ENCODE peak calls at places on chromosomes 5 and 9, in seven cellular contexts. B is tibial artery, N is stomach, R is body of pancreas, Q is glutamatergic neuron, E is kidney epithelial cell, D is dorsolateral prefrontal cortex. S is an unnamed sample.

GRCh38 chr5:171673328-171673727 is 112.3 kb upstream of the SMIM23 start:
- DNase-seq in B (no peak), N (no peak), R (no peak), Q (no peak), E (no peak), D (no peak), S (no peak)

GRCh38 chr5:72325566-72326297 is 5.6 kb downstream of the PTCD2 start:
- DNase-seq in B (no peak), N (no peak), R (no peak), Q (no peak), E (no peak), D (no peak), S (no peak)

GRCh38 chr5:131357739-131358561 is 94.1 kb downstream of the CDC42SE2 start:
- DNase-seq in B (no peak), N (no peak), R (no peak), Q (no peak), E (no peak), D (peak), S (no peak)

GRCh38 chr9:83572524-83572923 is 34.3 kb upstream of the FRMD3 start:
- DNase-seq in B (no peak), N (no peak), R (no peak), Q (no peak), E (peak), D (no peak), S (no peak)

GRCh38 chr5:145775893-145776444 is 59.2 kb downstream of the PRELID2 start:
- DNase-seq in B (no peak), N (no peak), R (no peak), Q (no peak), E (peak), D (no peak), S (no peak)

GRCh38 chr5:37665889-37666288 is 174.0 kb downstream of the GDNF start:
- DNase-seq in B (no peak), N (no peak), R (peak), Q (no peak), E (peak), D (peak), S (peak)

GRCh38 chr9:132042324-132042723 is 37.3 kb downstream of the MED27 start:
- DNase-seq in B (no peak), N (no peak), R (no peak), Q (no peak), E (peak), D (no peak), S (no peak)

GRCh38 chr9:132670816-132671371 is 630 bp downstream of the GTF3C4 start:
- DNase-seq in B (peak), N (no peak), R (peak), Q (peak), E (no peak), D (peak), S (peak)

GRCh38 chr5:68766952-68767464 is 326.8 kb upstream of the SLC30A5 start:
- DNase-seq in B (no peak), N (no peak), R (no peak), Q (no peak), E (no peak), D (no peak), S (no peak)

GRCh38 chr9:99253134-99253533 is 31.1 kb downstream of the SEC61B start:
- DNase-seq in B (no peak), N (no peak), R (no peak), Q (no peak), E (no peak), D (no peak), S (no peak)

GRCh38 chr5:39224196-39224754 is 4.9 kb upstream of the FYB1 start:
- DNase-seq in B (no peak), N (peak), R (no peak), Q (peak), E (no peak), D (no peak), S (peak)

GRCh38 chr9:4669890-4670289 is 3.6 kb upstream of the SPATA6L start:
- DNase-seq in B (no peak), N (no peak), R (no peak), Q (no peak), E (no peak), D (no peak), S (no peak)

GRCh38 chr5:81995407-81995806 is 23.6 kb downstream of the ATG10 start:
- DNase-seq in B (no peak), N (no peak), R (no peak), Q (no peak), E (no peak), D (no peak), S (no peak)

GRCh38 chr9:109311281-109311680 is 9.6 kb downstream of the EPB41L4B start:
- DNase-seq in B (no peak), N (no peak), R (no peak), Q (no peak), E (no peak), D (no peak), S (no peak)

GRCh38 chr5:133142782-133143181 is 91.0 kb downstream of the HSPA4 start:
- DNase-seq in B (no peak), N (no peak), R (no peak), Q (no peak), E (no peak), D (no peak), S (no peak)

GRCh38 chr9:16515879-16516289 is 354.6 kb downstream of the BNC2 start:
- DNase-seq in B (no peak), N (no peak), R (no peak), Q (peak), E (no peak), D (no peak), S (no peak)

GRCh38 chr5:3657364-3658003 is 61.9 kb downstream of the IRX1 start:
- DNase-seq in B (peak), N (no peak), R (no peak), Q (no peak), E (no peak), D (no peak), S (no peak)

GRCh38 chr5:151141535-151141934 is 16.0 kb downstream of the ANXA6 start:
- DNase-seq in B (no peak), N (no peak), R (no peak), Q (peak), E (no peak), D (no peak), S (no peak)

GRCh38 chr5:96288845-96289185 is 144.2 kb downstream of the PCSK1 start:
- DNase-seq in B (no peak), N (no peak), R (no peak), Q (no peak), E (no peak), D (no peak), S (no peak)

GRCh38 chr5:80975065-80975464 is 14.9 kb downstream of the RASGRF2 start:
- DNase-seq in B (no peak), N (no peak), R (no peak), Q (no peak), E (no peak), D (no peak), S (no peak)

GRCh38 chr9:112028242-112029221 is 131.9 kb downstream of the UGCG start:
- DNase-seq in B (no peak), N (no peak), R (no peak), Q (no peak), E (no peak), D (no peak), S (no peak)

GRCh38 chr9:126773004-126773607 is 31.7 kb upstream of the ZBTB43 start:
- DNase-seq in B (no peak), N (no peak), R (no peak), Q (peak), E (no peak), D (no peak), S (no peak)

GRCh38 chr9:123058834-123059233 is 25.4 kb downstream of the GPR21 start:
- DNase-seq in B (no peak), N (no peak), R (no peak), Q (no peak), E (no peak), D (no peak), S (no peak)

GRCh38 chr9:105444130-105444529 is 3.7 kb upstream of the FSD1L start:
- DNase-seq in B (no peak), N (no peak), R (no peak), Q (no peak), E (no peak), D (no peak), S (no peak)

GRCh38 chr9:77589046-77589795 is 58.9 kb downstream of the GNA14 start:
- DNase-seq in B (no peak), N (peak), R (no peak), Q (no peak), E (no peak), D (no peak), S (no peak)

GRCh38 chr5:9956725-9957124 is 293.0 kb downstream of the ATPSCKMT start:
- DNase-seq in B (no peak), N (no peak), R (no peak), Q (no peak), E (no peak), D (no peak), S (no peak)

GRCh38 chr5:42022383-42022782 is 97.3 kb downstream of the FBXO4 start:
- DNase-seq in B (no peak), N (no peak), R (no peak), Q (no peak), E (no peak), D (no peak), S (no peak)

GRCh38 chr9:104993291-104993963 is 65.5 kb upstream of the ABCA1 start:
- DNase-seq in B (peak), N (peak), R (peak), Q (peak), E (no peak), D (peak), S (peak)

GRCh38 chr5:151772868-151773561 is 1.3 kb downstream of the G3BP1 start:
- DNase-seq in B (no peak), N (no peak), R (no peak), Q (no peak), E (no peak), D (no peak), S (no peak)

GRCh38 chr5:143119301-143119769 is 284.2 kb downstream of the NR3C1 start:
- DNase-seq in B (no peak), N (no peak), R (no peak), Q (no peak), E (no peak), D (no peak), S (no peak)

GRCh38 chr5:96321371-96321770 is 111.7 kb downstream of the PCSK1 start:
- DNase-seq in B (no peak), N (no peak), R (no peak), Q (no peak), E (no peak), D (no peak), S (no peak)

GRCh38 chr5:142322747-142323479 is 1.9 kb downstream of the SPRY4 start:
- DNase-seq in B (peak), N (no peak), R (no peak), Q (no peak), E (no peak), D (no peak), S (no peak)

GRCh38 chr5:132747693-132748440 is 641 bp downstream of the CCNI2 start:
- DNase-seq in B (no peak), N (peak), R (no peak), Q (peak), E (no peak), D (no peak), S (no peak)

GRCh38 chr5:126680215-126680817 is 79.6 kb downstream of the PHAX start:
- DNase-seq in B (no peak), N (no peak), R (no peak), Q (no peak), E (no peak), D (no peak), S (no peak)

GRCh38 chr9:124202447-124202971 is 55.2 kb upstream of the NEK6 start:
- DNase-seq in B (no peak), N (peak), R (no peak), Q (no peak), E (no peak), D (peak), S (peak)

GRCh38 chr5:115072266-115073056 is 97.2 kb downstream of the TRIM36 start:
- DNase-seq in B (no peak), N (no peak), R (peak), Q (no peak), E (no peak), D (no peak), S (no peak)

DNA sequence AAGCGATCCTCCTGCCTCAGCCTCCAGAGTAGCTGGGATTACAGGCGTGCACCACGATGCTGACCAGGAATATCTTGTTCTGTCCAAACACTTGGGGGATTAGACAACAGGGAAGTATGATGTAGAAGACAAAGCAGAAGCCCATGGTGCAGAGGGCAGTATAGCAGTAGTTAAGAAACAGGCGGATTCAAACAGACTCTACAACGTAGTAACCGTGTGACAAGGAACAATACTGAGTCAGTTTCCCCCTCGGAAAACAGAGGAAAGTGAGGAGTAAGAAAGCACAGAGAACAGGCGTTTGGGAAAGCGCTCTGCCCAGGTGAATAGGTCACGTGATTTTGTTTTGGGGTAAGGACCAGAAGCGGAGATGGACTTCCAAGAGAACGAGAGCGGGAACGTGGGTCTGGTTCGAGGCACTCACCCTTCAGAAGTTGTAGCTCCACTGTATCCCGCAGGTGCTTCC is 337 bp downstream of the TRUB2 start:
- DNase-seq in B (no peak), N (no peak), R (no peak), Q (no peak), E (no peak), D (no peak), S (no peak)
- TF ChIP-seq CTCF in B (no peak), N (no peak), R (no peak), Q (no peak), E (no peak), D (no peak), S (no peak)

GRCh38 chr9:130845254-130845653 is 10.2 kb downstream of the ABL1 start:
- DNase-seq in B (no peak), N (no peak), R (no peak), Q (no peak), E (no peak), D (no peak), S (no peak)

GRCh38 chr9:130849356-130849755 is 14.3 kb downstream of the ABL1 start:
- DNase-seq in B (no peak), N (no peak), R (no peak), Q (no peak), E (no peak), D (no peak), S (no peak)

GRCh38 chr9:130845901-130846381 is 10.9 kb downstream of the ABL1 start:
- DNase-seq in B (no peak), N (no peak), R (no peak), Q (no peak), E (no peak), D (no peak), S (no peak)

GRCh38 chr9:130846487-130847305 is 11.6 kb downstream of the ABL1 start:
- DNase-seq in B (peak), N (peak), R (no peak), Q (no peak), E (no peak), D (no peak), S (no peak)

DNA sequence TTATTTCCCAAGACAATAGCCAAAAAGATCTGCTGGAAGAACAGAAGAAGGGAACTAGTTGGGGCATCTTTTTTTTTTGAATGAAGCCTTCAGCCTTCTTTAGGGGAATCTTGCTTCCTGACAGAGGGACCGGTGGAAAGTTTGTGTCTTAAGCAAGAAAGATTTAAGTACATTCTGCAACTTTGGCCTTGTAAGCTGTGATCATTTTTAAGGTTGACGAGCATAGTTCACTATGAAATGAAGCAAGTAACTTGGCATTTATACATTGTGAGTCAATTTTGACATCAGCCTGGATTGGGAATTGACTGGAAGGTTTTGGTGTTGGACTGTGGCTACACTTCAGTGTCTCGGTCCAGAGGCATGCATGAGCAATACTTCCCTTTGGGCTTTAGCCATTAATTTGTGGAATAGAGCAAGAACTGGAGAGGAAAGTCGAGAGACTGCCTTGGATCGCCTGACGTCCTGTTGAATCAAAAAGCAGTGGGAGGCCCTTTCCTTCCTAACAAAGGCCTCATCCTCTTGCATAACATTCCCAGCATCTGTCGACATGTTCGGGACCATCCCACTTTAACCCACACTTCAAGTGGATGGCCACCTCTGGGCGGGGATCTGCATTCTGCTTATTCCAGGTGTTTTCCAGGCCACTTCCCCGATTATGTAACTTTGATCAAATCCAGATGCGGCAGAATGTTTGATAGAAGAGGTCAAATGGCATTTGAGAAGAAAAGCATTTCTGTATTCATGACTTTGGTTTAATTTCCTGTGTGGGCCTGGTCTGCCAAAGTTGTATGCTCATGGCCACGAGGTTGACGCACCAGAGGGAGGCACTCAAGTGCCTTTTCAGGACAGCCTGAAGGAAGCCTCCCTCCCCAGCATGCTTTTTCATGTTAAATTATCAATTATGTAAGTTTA is 12.5 kb downstream of the ABL1 start:
- DNase-seq in B (peak), N (peak), R (no peak), Q (no peak), E (peak), D (no peak), S (no peak)
- TF ChIP-seq CTCF in B (no peak), N (no peak), R (no peak), Q (no peak), E (peak), D (no peak), S (no peak)

DNA sequence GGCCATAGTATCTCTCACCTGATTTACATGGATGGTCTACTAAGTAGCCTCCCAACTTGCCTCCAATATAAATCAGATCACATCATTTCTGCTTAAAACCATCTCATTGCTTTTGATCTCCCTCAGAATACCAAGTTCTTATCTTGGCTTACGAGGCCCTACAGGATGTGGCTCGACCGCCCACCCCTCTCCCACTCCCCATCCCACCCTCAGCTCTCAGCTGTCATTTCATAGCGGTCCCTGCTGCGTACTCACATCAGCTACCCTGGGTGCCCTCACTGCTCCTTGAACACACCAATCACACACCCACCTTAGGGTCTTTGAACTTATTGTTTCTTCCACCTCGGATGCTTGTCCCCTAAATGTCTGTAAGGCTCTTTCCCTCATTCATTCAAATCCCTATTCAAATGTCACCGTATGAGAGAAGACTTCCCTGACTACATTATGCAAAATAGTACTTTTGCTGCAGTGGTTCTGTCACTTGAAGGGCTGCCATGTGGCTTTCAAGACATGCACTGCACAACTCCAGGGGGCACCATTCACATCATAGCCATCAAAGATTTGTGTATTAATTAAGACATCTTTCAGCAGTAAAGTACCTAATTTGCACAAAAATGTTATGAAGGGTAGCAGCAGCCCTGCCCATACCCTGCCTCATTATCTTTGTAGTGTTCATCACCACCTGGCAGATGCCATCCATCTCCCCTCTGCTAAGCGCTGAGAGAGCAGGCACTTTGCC is 171.1 kb downstream of the ENC1 start:
- DNase-seq in B (no peak), N (no peak), R (no peak), Q (no peak), E (no peak), D (no peak), S (no peak)
- TF ChIP-seq CTCF in B (no peak), N (no peak), R (no peak), Q (no peak), E (no peak), D (no peak), S (no peak)

GRCh38 chr5:157820593-157821252 is 38.2 kb downstream of the CLINT1 start:
- DNase-seq in B (no peak), N (no peak), R (no peak), Q (no peak), E (peak), D (no peak), S (no peak)
- TF ChIP-seq CTCF in B (peak), N (peak), R (peak), Q (peak), E (peak), D (peak), S (peak)

DNA sequence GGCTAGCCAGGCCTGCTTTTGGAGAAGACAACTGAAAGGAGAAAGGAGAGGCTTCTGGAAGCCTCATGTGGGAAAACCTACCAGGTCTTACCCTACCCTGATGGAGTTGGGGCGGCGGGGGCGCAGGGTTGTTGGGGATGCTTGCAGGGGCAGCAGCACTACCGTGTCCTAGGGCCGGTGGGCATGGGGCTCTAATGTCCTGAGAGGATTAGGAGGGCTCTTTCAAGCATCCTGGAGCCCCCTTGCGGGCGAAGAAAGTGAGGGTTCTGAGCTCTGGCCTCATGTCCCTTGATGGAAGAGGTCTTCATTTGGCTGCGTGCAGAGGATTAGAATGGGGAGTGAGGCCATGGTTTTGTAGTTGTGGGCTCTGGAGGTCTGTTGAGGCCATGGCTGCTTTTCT is 86.9 kb upstream of the PITX1 start:
- DNase-seq in B (no peak), N (no peak), R (no peak), Q (no peak), E (no peak), D (no peak), S (no peak)
- TF ChIP-seq CTCF in B (no peak), N (no peak), R (no peak), Q (no peak), E (no peak), D (no peak), S (no peak)